ENCODE peak calls at places on chromosomes 11 and 22, in eight cellular contexts. One of them, this sample, is unnamed.

GRCh38 chr22:35783943-35784614 is 66.4 kb downstream of the APOL5 start:
- DNase-seq in stimulated activated CD4-positive, alpha-beta T cell treated with anti-CD3 and anti-CD28 coated beads, Interleukin-4, amount 100 ng/mL, for 48 hours: no peak
- DNase-seq in brain microvascular endothelial cell: peak
- DNase-seq in effector CD4-positive, alpha-beta T cell: no peak
- DNase-seq in stomach: no peak
- DNase-seq in HCEC 1CT: no peak
- DNase-seq in NCI-H1436 treated with DMSO at 0.1 percent for 48 hours: no peak
- DNase-seq in left lung: no peak
- DNase-seq in this sample: no peak

GRCh38 chr11:7422544-7423331 is 62.6 kb upstream of the OLFML1 start:
- DNase-seq in left lung: no peak
- DNase-seq in stimulated activated CD4-positive, alpha-beta T cell treated with anti-CD3 and anti-CD28 coated beads, Interleukin-4, amount 100 ng/mL, for 48 hours: no peak
- DNase-seq in stomach: no peak
- DNase-seq in HCEC 1CT: no peak
- DNase-seq in brain microvascular endothelial cell: no peak
- DNase-seq in effector CD4-positive, alpha-beta T cell: no peak
- DNase-seq in NCI-H1436 treated with DMSO at 0.1 percent for 48 hours: no peak
- DNase-seq in this sample: no peak

GRCh38 chr11:119782021-119782420 is 53.0 kb upstream of the NECTIN1 start:
- DNase-seq in left lung: no peak
- DNase-seq in stomach: no peak
- DNase-seq in effector CD4-positive, alpha-beta T cell: no peak
- DNase-seq in NCI-H1436 treated with DMSO at 0.1 percent for 48 hours: no peak
- DNase-seq in brain microvascular endothelial cell: no peak
- DNase-seq in HCEC 1CT: no peak
- DNase-seq in stimulated activated CD4-positive, alpha-beta T cell treated with anti-CD3 and anti-CD28 coated beads, Interleukin-4, amount 100 ng/mL, for 48 hours: no peak
- DNase-seq in this sample: no peak

GRCh38 chr11:1831338-1832180 is 3.2 kb upstream of the SYT8 start:
- DNase-seq in stimulated activated CD4-positive, alpha-beta T cell treated with anti-CD3 and anti-CD28 coated beads, Interleukin-4, amount 100 ng/mL, for 48 hours: no peak
- DNase-seq in NCI-H1436 treated with DMSO at 0.1 percent for 48 hours: no peak
- DNase-seq in stomach: no peak
- DNase-seq in left lung: peak
- DNase-seq in effector CD4-positive, alpha-beta T cell: no peak
- DNase-seq in brain microvascular endothelial cell: no peak
- DNase-seq in HCEC 1CT: no peak
- DNase-seq in this sample: no peak

GRCh38 chr11:134511255-134511654 is 99.2 kb upstream of the B3GAT1 start:
- DNase-seq in stomach: no peak
- DNase-seq in left lung: peak
- DNase-seq in brain microvascular endothelial cell: no peak
- DNase-seq in stimulated activated CD4-positive, alpha-beta T cell treated with anti-CD3 and anti-CD28 coated beads, Interleukin-4, amount 100 ng/mL, for 48 hours: no peak
- DNase-seq in effector CD4-positive, alpha-beta T cell: no peak
- DNase-seq in HCEC 1CT: no peak
- DNase-seq in NCI-H1436 treated with DMSO at 0.1 percent for 48 hours: no peak
- DNase-seq in this sample: no peak

GRCh38 chr11:64074239-64074638 is 38.5 kb downstream of the FLRT1 start:
- DNase-seq in stomach: no peak
- DNase-seq in NCI-H1436 treated with DMSO at 0.1 percent for 48 hours: no peak
- DNase-seq in left lung: no peak
- DNase-seq in effector CD4-positive, alpha-beta T cell: no peak
- DNase-seq in HCEC 1CT: no peak
- DNase-seq in brain microvascular endothelial cell: no peak
- DNase-seq in stimulated activated CD4-positive, alpha-beta T cell treated with anti-CD3 and anti-CD28 coated beads, Interleukin-4, amount 100 ng/mL, for 48 hours: no peak
- DNase-seq in this sample: no peak

GRCh38 chr22:20550851-20551744 is 43.7 kb downstream of the MED15 start:
- DNase-seq in effector CD4-positive, alpha-beta T cell: peak
- DNase-seq in stomach: no peak
- DNase-seq in brain microvascular endothelial cell: peak
- DNase-seq in left lung: no peak
- DNase-seq in NCI-H1436 treated with DMSO at 0.1 percent for 48 hours: no peak
- DNase-seq in HCEC 1CT: peak
- DNase-seq in stimulated activated CD4-positive, alpha-beta T cell treated with anti-CD3 and anti-CD28 coated beads, Interleukin-4, amount 100 ng/mL, for 48 hours: peak
- DNase-seq in this sample: no peak

GRCh38 chr11:57224126-57224525 is 12.9 kb downstream of the APLNR start:
- DNase-seq in stomach: no peak
- DNase-seq in brain microvascular endothelial cell: no peak
- DNase-seq in effector CD4-positive, alpha-beta T cell: no peak
- DNase-seq in left lung: no peak
- DNase-seq in stimulated activated CD4-positive, alpha-beta T cell treated with anti-CD3 and anti-CD28 coated beads, Interleukin-4, amount 100 ng/mL, for 48 hours: no peak
- DNase-seq in NCI-H1436 treated with DMSO at 0.1 percent for 48 hours: no peak
- DNase-seq in HCEC 1CT: no peak
- DNase-seq in this sample: no peak

GRCh38 chr22:45007946-45008852 is 1.6 kb downstream of the PHF21B start:
- DNase-seq in NCI-H1436 treated with DMSO at 0.1 percent for 48 hours: no peak
- DNase-seq in stomach: no peak
- DNase-seq in HCEC 1CT: no peak
- DNase-seq in left lung: peak
- DNase-seq in stimulated activated CD4-positive, alpha-beta T cell treated with anti-CD3 and anti-CD28 coated beads, Interleukin-4, amount 100 ng/mL, for 48 hours: no peak
- DNase-seq in brain microvascular endothelial cell: no peak
- DNase-seq in effector CD4-positive, alpha-beta T cell: no peak
- DNase-seq in this sample: no peak

GRCh38 chr11:57668467-57668890 is 565 bp downstream of the ZDHHC5 start:
- DNase-seq in NCI-H1436 treated with DMSO at 0.1 percent for 48 hours: no peak
- DNase-seq in left lung: no peak
- DNase-seq in brain microvascular endothelial cell: no peak
- DNase-seq in effector CD4-positive, alpha-beta T cell: peak
- DNase-seq in HCEC 1CT: no peak
- DNase-seq in stomach: no peak
- DNase-seq in stimulated activated CD4-positive, alpha-beta T cell treated with anti-CD3 and anti-CD28 coated beads, Interleukin-4, amount 100 ng/mL, for 48 hours: no peak
- DNase-seq in this sample: no peak

GRCh38 chr11:71499546-71499945 is 27.5 kb upstream of the KRTAP5-7 start:
- DNase-seq in HCEC 1CT: no peak
- DNase-seq in NCI-H1436 treated with DMSO at 0.1 percent for 48 hours: no peak
- DNase-seq in stomach: peak
- DNase-seq in stimulated activated CD4-positive, alpha-beta T cell treated with anti-CD3 and anti-CD28 coated beads, Interleukin-4, amount 100 ng/mL, for 48 hours: no peak
- DNase-seq in effector CD4-positive, alpha-beta T cell: no peak
- DNase-seq in left lung: no peak
- DNase-seq in brain microvascular endothelial cell: no peak
- DNase-seq in this sample: no peak

GRCh38 chr22:31749636-31750364 is at the start of gene PRR14L:
- DNase-seq in left lung: peak
- DNase-seq in stomach: peak
- DNase-seq in stimulated activated CD4-positive, alpha-beta T cell treated with anti-CD3 and anti-CD28 coated beads, Interleukin-4, amount 100 ng/mL, for 48 hours: peak
- DNase-seq in effector CD4-positive, alpha-beta T cell: peak
- DNase-seq in NCI-H1436 treated with DMSO at 0.1 percent for 48 hours: peak
- DNase-seq in HCEC 1CT: peak
- DNase-seq in brain microvascular endothelial cell: peak
- DNase-seq in this sample: peak

GRCh38 chr11:8732276-8732675 is 49.7 kb downstream of the RPL27A start:
- DNase-seq in brain microvascular endothelial cell: no peak
- DNase-seq in stomach: no peak
- DNase-seq in NCI-H1436 treated with DMSO at 0.1 percent for 48 hours: no peak
- DNase-seq in HCEC 1CT: no peak
- DNase-seq in left lung: no peak
- DNase-seq in effector CD4-positive, alpha-beta T cell: no peak
- DNase-seq in stimulated activated CD4-positive, alpha-beta T cell treated with anti-CD3 and anti-CD28 coated beads, Interleukin-4, amount 100 ng/mL, for 48 hours: no peak
- DNase-seq in this sample: no peak

GRCh38 chr11:83069441-83070043 is 2.2 kb downstream of the RAB30 start:
- DNase-seq in stimulated activated CD4-positive, alpha-beta T cell treated with anti-CD3 and anti-CD28 coated beads, Interleukin-4, amount 100 ng/mL, for 48 hours: no peak
- DNase-seq in brain microvascular endothelial cell: no peak
- DNase-seq in HCEC 1CT: no peak
- DNase-seq in effector CD4-positive, alpha-beta T cell: no peak
- DNase-seq in stomach: no peak
- DNase-seq in NCI-H1436 treated with DMSO at 0.1 percent for 48 hours: no peak
- DNase-seq in left lung: no peak
- DNase-seq in this sample: no peak

GRCh38 chr11:64447717-64448598 is 89.0 kb downstream of the RPS6KA4 start:
- DNase-seq in NCI-H1436 treated with DMSO at 0.1 percent for 48 hours: no peak
- DNase-seq in stimulated activated CD4-positive, alpha-beta T cell treated with anti-CD3 and anti-CD28 coated beads, Interleukin-4, amount 100 ng/mL, for 48 hours: no peak
- DNase-seq in left lung: no peak
- DNase-seq in brain microvascular endothelial cell: peak
- DNase-seq in stomach: peak
- DNase-seq in HCEC 1CT: peak
- DNase-seq in effector CD4-positive, alpha-beta T cell: no peak
- DNase-seq in this sample: peak

GRCh38 chr11:128928400-128928799 is 14.3 kb downstream of the TP53AIP1 start:
- DNase-seq in brain microvascular endothelial cell: no peak
- DNase-seq in left lung: no peak
- DNase-seq in HCEC 1CT: no peak
- DNase-seq in stimulated activated CD4-positive, alpha-beta T cell treated with anti-CD3 and anti-CD28 coated beads, Interleukin-4, amount 100 ng/mL, for 48 hours: no peak
- DNase-seq in stomach: no peak
- DNase-seq in effector CD4-positive, alpha-beta T cell: no peak
- DNase-seq in NCI-H1436 treated with DMSO at 0.1 percent for 48 hours: no peak
- DNase-seq in this sample: no peak

This sample was measured in colonic mucosa.